ENCODE peak calls at places on chromosomes 16 and 17, in ten cellular contexts. U is GM04503, X is memory B cell, E is LoVo, N is nucleus accumbens, R is HTR-8/SVneo, P is germinal center, M is ACHN, S is endothelial cell, W is mammary epithelial cell. C is an unnamed sample.

GRCh38 chr16:10988164-10988803 is 43.9 kb downstream of the CLEC16A start:
- DNase-seq in U (no peak), X (no peak), E (no peak), N (no peak), R (no peak), P (peak), M (peak), S (peak), W (no peak), C (no peak)

GRCh38 chr17:67074781-67075180 is 30.4 kb downstream of the CACNG1 start:
- DNase-seq in U (no peak), X (no peak), E (no peak), N (no peak), R (no peak), P (no peak), M (no peak), S (no peak), W (no peak), C (no peak)

GRCh38 chr17:59963738-59964454 is 644 bp downstream of the RNFT1 start:
- DNase-seq in U (peak), X (no peak), E (peak), N (peak), R (peak), P (peak), M (peak), S (peak), W (peak), C (peak)

GRCh38 chr16:49924078-49924477 is 68.2 kb upstream of the ZNF423 start:
- DNase-seq in U (no peak), X (no peak), E (peak), N (no peak), R (no peak), P (no peak), M (no peak), S (no peak), W (no peak), C (no peak)

GRCh38 chr17:37650419-37651003 is 7.3 kb upstream of the DDX52 start:
- DNase-seq in U (no peak), X (no peak), E (no peak), N (no peak), R (peak), P (no peak), M (peak), S (peak), W (peak), C (no peak)

GRCh38 chr16:79997257-79997656 is 396.7 kb upstream of the MAF start:
- DNase-seq in U (no peak), X (no peak), E (peak), N (no peak), R (peak), P (peak), M (peak), S (no peak), W (no peak), C (peak)

GRCh38 chr17:20299013-20299412 is 168.3 kb downstream of the LGALS9B start:
- DNase-seq in U (no peak), X (no peak), E (no peak), N (no peak), R (no peak), P (no peak), M (no peak), S (no peak), W (no peak), C (no peak)

GRCh38 chr16:1108299-1109252 is 12.5 kb upstream of the C1QTNF8 start:
- DNase-seq in U (no peak), X (no peak), E (no peak), N (peak), R (no peak), P (no peak), M (peak), S (no peak), W (no peak), C (no peak)

GRCh38 chr17:41383690-41384089 is 1.6 kb upstream of the KRT34 start:
- DNase-seq in U (no peak), X (no peak), E (no peak), N (no peak), R (no peak), P (no peak), M (no peak), S (no peak), W (no peak), C (no peak)

GRCh38 chr17:49739662-49740271 is 24.2 kb downstream of the FAM117A start:
- DNase-seq in U (no peak), X (peak), E (no peak), N (no peak), R (no peak), P (peak), M (no peak), S (no peak), W (peak), C (no peak)

GRCh38 chr17:42535400-42536047 is 517 bp upstream of the NAGLU start:
- DNase-seq in U (no peak), X (no peak), E (no peak), N (no peak), R (no peak), P (no peak), M (no peak), S (no peak), W (no peak), C (no peak)

GRCh38 chr16:85735225-85735722 is 15.6 kb downstream of the C16orf74 start:
- DNase-seq in U (no peak), X (peak), E (no peak), N (no peak), R (no peak), P (peak), M (no peak), S (no peak), W (no peak), C (no peak)

GRCh38 chr16:56852968-56853367 is 12.0 kb upstream of the SLC12A3 start:
- DNase-seq in U (no peak), X (no peak), E (no peak), N (no peak), R (no peak), P (no peak), M (no peak), S (no peak), W (no peak), C (no peak)

GRCh38 chr17:82939213-82940030 is 99.6 kb upstream of the ZNF750 start:
- DNase-seq in U (no peak), X (no peak), E (no peak), N (no peak), R (no peak), P (no peak), M (no peak), S (no peak), W (no peak), C (no peak)

GRCh38 chr16:87201052-87201451 is 116.1 kb downstream of the C16orf95 start:
- DNase-seq in U (peak), X (no peak), E (no peak), N (peak), R (peak), P (no peak), M (peak), S (no peak), W (peak), C (no peak)

GRCh38 chr17:7912927-7913524 is 3.1 kb downstream of the RNF227 start:
- DNase-seq in U (no peak), X (peak), E (peak), N (no peak), R (peak), P (peak), M (peak), S (peak), W (peak), C (peak)

GRCh38 chr17:77485089-77485833 is 344.5 kb downstream of the SEC14L1 start:
- DNase-seq in U (no peak), X (no peak), E (no peak), N (no peak), R (no peak), P (no peak), M (no peak), S (no peak), W (no peak), C (no peak)

GRCh38 chr17:20087538-20088250 is 78.5 kb downstream of the SPECC1 start:
- DNase-seq in U (no peak), X (no peak), E (no peak), N (no peak), R (no peak), P (no peak), M (no peak), S (no peak), W (no peak), C (no peak)

GRCh38 chr16:2719328-2720062 is 529 bp downstream of the PRSS27 start:
- DNase-seq in U (no peak), X (no peak), E (no peak), N (no peak), R (no peak), P (no peak), M (no peak), S (no peak), W (no peak), C (no peak)

GRCh38 chr17:74519951-74520553 is 11.2 kb downstream of the CD300LB start:
- DNase-seq in U (no peak), X (no peak), E (no peak), N (no peak), R (no peak), P (peak), M (no peak), S (no peak), W (no peak), C (no peak)

GRCh38 chr17:5286846-5287245 is 4.8 kb downstream of the RABEP1 start:
- DNase-seq in U (no peak), X (no peak), E (no peak), N (no peak), R (no peak), P (no peak), M (no peak), S (no peak), W (no peak), C (no peak)

GRCh38 chr16:72013389-72013788 is 4.8 kb downstream of the DHODH start:
- DNase-seq in U (no peak), X (no peak), E (no peak), N (no peak), R (no peak), P (no peak), M (peak), S (no peak), W (peak), C (no peak)

GRCh38 chr16:69188716-69189115 is 1.8 kb downstream of the SNTB2 start:
- DNase-seq in U (no peak), X (no peak), E (no peak), N (no peak), R (no peak), P (no peak), M (peak), S (no peak), W (no peak), C (no peak)

GRCh38 chr16:68444058-68444657 is 4.2 kb downstream of the SMPD3 start:
- DNase-seq in U (no peak), X (no peak), E (peak), N (no peak), R (peak), P (no peak), M (peak), S (peak), W (peak), C (peak)

GRCh38 chr16:3456374-3456773 is 12.9 kb downstream of the NAA60 start:
- DNase-seq in U (no peak), X (no peak), E (no peak), N (no peak), R (no peak), P (no peak), M (no peak), S (no peak), W (no peak), C (no peak)

GRCh38 chr17:902463-902862 is 77.1 kb downstream of the NXN start:
- DNase-seq in U (no peak), X (no peak), E (no peak), N (no peak), R (no peak), P (no peak), M (no peak), S (no peak), W (peak), C (no peak)

GRCh38 chr17:58228679-58229078 is 9.6 kb upstream of the MKS1 start:
- DNase-seq in U (no peak), X (no peak), E (no peak), N (no peak), R (no peak), P (no peak), M (no peak), S (no peak), W (no peak), C (no peak)

GRCh38 chr16:76287466-76287865 is 10.3 kb downstream of the CNTNAP4 start:
- DNase-seq in U (no peak), X (no peak), E (no peak), N (no peak), R (no peak), P (no peak), M (no peak), S (no peak), W (no peak), C (no peak)

GRCh38 chr17:35315283-35315682 is 58.1 kb downstream of the SLFN11 start:
- DNase-seq in U (peak), X (no peak), E (peak), N (no peak), R (peak), P (no peak), M (peak), S (no peak), W (peak), C (no peak)

GRCh38 chr17:57422574-57423164 is 166.3 kb downstream of the MSI2 start:
- DNase-seq in U (no peak), X (no peak), E (peak), N (no peak), R (no peak), P (no peak), M (no peak), S (no peak), W (peak), C (no peak)

GRCh38 chr17:38554430-38555350 is 51.1 kb downstream of the SRCIN1 start:
- DNase-seq in U (no peak), X (no peak), E (no peak), N (no peak), R (no peak), P (no peak), M (no peak), S (no peak), W (peak), C (no peak)

GRCh38 chr16:79360267-79360666 is 240.3 kb downstream of the MAF start:
- DNase-seq in U (no peak), X (no peak), E (peak), N (no peak), R (no peak), P (no peak), M (no peak), S (no peak), W (peak), C (no peak)

GRCh38 chr17:76173474-76173873 is 32.4 kb upstream of the FOXJ1 start:
- DNase-seq in U (no peak), X (no peak), E (no peak), N (no peak), R (no peak), P (no peak), M (no peak), S (no peak), W (no peak), C (no peak)

GRCh38 chr17:22459331-22459952 is 767.1 kb downstream of the KCNJ18 start:
- DNase-seq in U (no peak), X (no peak), E (no peak), N (no peak), R (no peak), P (no peak), M (no peak), S (no peak), W (no peak), C (no peak)

GRCh38 chr16:83102336-83102735 is 475.6 kb downstream of the CDH13 start:
- DNase-seq in U (no peak), X (no peak), E (no peak), N (no peak), R (no peak), P (no peak), M (no peak), S (no peak), W (no peak), C (no peak)

GRCh38 chr16:59848314-59848713 is 1114.2 kb upstream of the GOT2 start:
- DNase-seq in U (no peak), X (no peak), E (no peak), N (no peak), R (no peak), P (no peak), M (no peak), S (no peak), W (no peak), C (no peak)

GRCh38 chr16:88977028-88977844 is at the start of gene CBFA2T3:
- DNase-seq in U (no peak), X (peak), E (no peak), N (peak), R (no peak), P (peak), M (no peak), S (peak), W (no peak), C (no peak)

GRCh38 chr16:70767377-70768204 is 33.4 kb downstream of the VAC14 start:
- DNase-seq in U (peak), X (no peak), E (no peak), N (no peak), R (no peak), P (no peak), M (no peak), S (no peak), W (peak), C (no peak)

GRCh38 chr16:30069575-30070462 is 4.3 kb downstream of the ALDOA start:
- DNase-seq in U (no peak), X (no peak), E (no peak), N (no peak), R (no peak), P (no peak), M (no peak), S (no peak), W (no peak), C (no peak)